ENCODE peak calls at places on chromosomes 2 and 18, in six cellular contexts. R is H54, H is A549, V is HL-60, L is head of caudate nucleus, D is pancreas. G is an unnamed sample.

GRCh38 chr2:112583497-112584133 is 794 bp upstream of the CHCHD5 start:
- DNase-seq in L (peak), D (no peak), H (peak), V (peak), R (no peak), G (peak)

GRCh38 chr2:100011272-100011711 is 131.1 kb downstream of the AFF3 start:
- DNase-seq in L (no peak), D (no peak), R (peak), V (no peak), H (no peak), G (no peak)

GRCh38 chr2:23418490-23418911 is 33.5 kb downstream of the KLHL29 start:
- DNase-seq in H (no peak), L (no peak), D (no peak), V (no peak), R (peak), G (no peak)

GRCh38 chr2:240986787-240987411 is 11.5 kb upstream of the SNED1 start:
- DNase-seq in D (peak), H (no peak), V (no peak), L (peak), R (no peak), G (no peak)

GRCh38 chr2:155663265-155663664 is 669.3 kb downstream of the NR4A2 start:
- DNase-seq in D (no peak), V (no peak), H (no peak), L (no peak), R (peak), G (peak)

GRCh38 chr18:31241425-31241824 is 76.5 kb upstream of the DSG1 start:
- DNase-seq in L (no peak), V (no peak), R (no peak), D (no peak), H (no peak), G (no peak)

GRCh38 chr2:66526171-66526570 is 91.2 kb downstream of the MEIS1 start:
- DNase-seq in R (no peak), V (no peak), L (no peak), D (no peak), H (no peak), G (no peak)

GRCh38 chr2:174176898-174177297 is 71.4 kb downstream of the OLA1 start:
- DNase-seq in L (no peak), H (no peak), V (no peak), R (no peak), D (no peak), G (no peak)

GRCh38 chr18:74498712-74499629 is 2.8 kb downstream of the CNDP2 start:
- DNase-seq in D (no peak), H (no peak), R (no peak), V (peak), L (peak), G (no peak)

GRCh38 chr2:219178377-219179175 is 501 bp downstream of the RETREG2 start:
- DNase-seq in D (peak), V (peak), R (peak), H (peak), L (peak), G (no peak)

G was measured in COLO829.